ENCODE peak calls at places on chromosomes 13 and 19, in five cellular contexts. One of them, this sample, is unnamed.
A peak's percentile ranks its signal among the peaks of the same experiment; 100 is the strongest.

GRCh38 chr13:30121666-30122065 is 185.7 kb downstream of the KATNAL1 start:
- DNase-seq in pancreas: no peak
- DNase-seq in AG09319: no peak
- DNase-seq in IMR-90: no peak
- DNase-seq in transverse colon: no peak
- DNase-seq in this sample: no peak

GRCh38 chr13:25902946-25903345 is 148.9 kb downstream of the SHISA2 start:
- DNase-seq in AG09319: no peak
- DNase-seq in pancreas: no peak
- DNase-seq in transverse colon: no peak
- DNase-seq in IMR-90: no peak
- DNase-seq in this sample: no peak

GRCh38 chr13:76307157-76307556 is 579.0 kb downstream of the KCTD12 start:
- DNase-seq in AG09319: no peak
- DNase-seq in IMR-90: peak; percentile 79
- DNase-seq in pancreas: no peak
- DNase-seq in transverse colon: no peak
- DNase-seq in this sample: no peak

GRCh38 chr19:47228168-47228936 is 2.6 kb downstream of the BBC3 start:
- DNase-seq in AG09319: no peak
- DNase-seq in pancreas: peak; percentile 70
- DNase-seq in IMR-90: peak; percentile 17
- DNase-seq in transverse colon: peak; percentile 74
- DNase-seq in this sample: peak; percentile 73

GRCh38 chr19:10520652-10521318 is 3.5 kb upstream of the S1PR5 start:
- DNase-seq in IMR-90: no peak
- DNase-seq in AG09319: no peak
- DNase-seq in transverse colon: no peak
- DNase-seq in pancreas: peak; percentile 63
- DNase-seq in this sample: no peak

GRCh38 chr13:29162638-29163037 is 342.5 kb downstream of the MTUS2 start:
- DNase-seq in IMR-90: no peak
- DNase-seq in transverse colon: no peak
- DNase-seq in pancreas: no peak
- DNase-seq in AG09319: no peak
- DNase-seq in this sample: no peak

GRCh38 chr13:73365681-73366080 is 306.9 kb downstream of the KLF5 start:
- DNase-seq in IMR-90: no peak
- DNase-seq in AG09319: no peak
- DNase-seq in pancreas: no peak
- DNase-seq in transverse colon: no peak
- DNase-seq in this sample: no peak

GRCh38 chr13:65866138-65866537 is 1364.0 kb downstream of the PCDH9 start:
- DNase-seq in pancreas: no peak
- DNase-seq in IMR-90: no peak
- DNase-seq in transverse colon: no peak
- DNase-seq in AG09319: no peak
- DNase-seq in this sample: no peak

GRCh38 chr13:72399351-72399750 is 328.1 kb downstream of the MZT1 start:
- DNase-seq in transverse colon: no peak
- DNase-seq in AG09319: no peak
- DNase-seq in pancreas: no peak
- DNase-seq in IMR-90: no peak
- DNase-seq in this sample: no peak

GRCh38 chr13:45879666-45880065 is 28.1 kb upstream of the SIAH3 start:
- DNase-seq in AG09319: no peak
- DNase-seq in IMR-90: no peak
- DNase-seq in pancreas: no peak
- DNase-seq in transverse colon: peak; percentile 10
- DNase-seq in this sample: no peak

GRCh38 chr19:38880882-38881609 is 3.0 kb upstream of the RINL start:
- DNase-seq in transverse colon: no peak
- DNase-seq in AG09319: no peak
- DNase-seq in pancreas: no peak
- DNase-seq in IMR-90: no peak
- DNase-seq in this sample: no peak

GRCh38 chr19:38877781-38878574 is at the start of gene RINL:
- DNase-seq in transverse colon: peak; percentile 71
- DNase-seq in pancreas: no peak
- DNase-seq in AG09319: no peak
- DNase-seq in IMR-90: no peak
- DNase-seq in this sample: no peak

GRCh38 chr19:38880076-38880881 is 2.2 kb upstream of the RINL start:
- DNase-seq in transverse colon: no peak
- DNase-seq in IMR-90: no peak
- DNase-seq in pancreas: no peak
- DNase-seq in AG09319: no peak
- DNase-seq in this sample: no peak

GRCh38 chr19:38879400-38879751 is 1.3 kb upstream of the RINL start:
- DNase-seq in AG09319: no peak
- DNase-seq in transverse colon: no peak
- DNase-seq in IMR-90: no peak
- DNase-seq in pancreas: no peak
- DNase-seq in this sample: no peak

DNA sequence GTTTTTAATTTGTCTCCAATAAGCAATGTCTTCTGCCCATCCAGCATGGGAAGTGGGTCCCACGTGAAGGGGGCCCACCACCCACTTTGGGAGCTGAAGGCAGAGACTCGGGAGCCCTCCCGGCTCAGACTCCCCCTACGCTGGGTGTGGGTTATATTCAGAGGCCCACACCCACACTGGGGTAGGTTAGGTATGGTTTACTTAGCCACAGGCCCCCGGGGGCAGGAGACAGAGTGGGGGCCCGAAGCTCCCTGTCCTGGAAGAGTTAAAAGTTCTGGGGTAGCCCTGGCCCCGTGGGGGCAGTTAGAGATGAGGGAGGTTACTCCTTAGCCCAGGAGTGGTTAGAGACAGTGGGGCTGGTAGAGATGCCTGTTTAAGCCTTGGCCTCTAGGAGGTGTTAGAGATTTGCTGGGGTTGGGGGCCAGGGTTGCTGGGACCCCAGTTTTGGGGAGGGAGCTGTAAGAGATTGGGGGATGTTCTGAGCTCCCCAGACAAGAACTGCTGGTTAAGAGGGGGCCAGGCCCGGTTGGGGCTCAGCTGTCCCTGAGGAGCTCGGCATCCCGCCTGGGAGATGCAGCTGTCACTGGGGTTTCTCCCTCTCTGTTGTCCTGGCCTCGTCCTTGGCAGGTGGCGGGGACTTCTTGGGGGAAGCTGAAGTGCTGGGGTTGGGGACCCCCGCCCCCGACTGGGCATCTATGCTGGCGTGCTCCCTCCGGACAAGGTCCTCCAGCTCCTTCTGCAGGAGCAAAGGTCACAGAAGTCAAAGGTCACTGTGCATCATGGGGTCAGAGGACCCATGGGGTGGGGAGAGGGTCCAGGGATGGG is 712 bp upstream of the RINL start:
- DNase-seq in pancreas: no peak
- DNase-seq in transverse colon: no peak
- DNase-seq in AG09319: no peak
- DNase-seq in IMR-90: no peak
- DNase-seq in this sample: no peak
- TF ChIP-seq CTCF in pancreas: no peak
- TF ChIP-seq CTCF in transverse colon: no peak
- TF ChIP-seq CTCF in AG09319: no peak
- TF ChIP-seq CTCF in IMR-90: no peak
- TF ChIP-seq CTCF in this sample: no peak

DNA sequence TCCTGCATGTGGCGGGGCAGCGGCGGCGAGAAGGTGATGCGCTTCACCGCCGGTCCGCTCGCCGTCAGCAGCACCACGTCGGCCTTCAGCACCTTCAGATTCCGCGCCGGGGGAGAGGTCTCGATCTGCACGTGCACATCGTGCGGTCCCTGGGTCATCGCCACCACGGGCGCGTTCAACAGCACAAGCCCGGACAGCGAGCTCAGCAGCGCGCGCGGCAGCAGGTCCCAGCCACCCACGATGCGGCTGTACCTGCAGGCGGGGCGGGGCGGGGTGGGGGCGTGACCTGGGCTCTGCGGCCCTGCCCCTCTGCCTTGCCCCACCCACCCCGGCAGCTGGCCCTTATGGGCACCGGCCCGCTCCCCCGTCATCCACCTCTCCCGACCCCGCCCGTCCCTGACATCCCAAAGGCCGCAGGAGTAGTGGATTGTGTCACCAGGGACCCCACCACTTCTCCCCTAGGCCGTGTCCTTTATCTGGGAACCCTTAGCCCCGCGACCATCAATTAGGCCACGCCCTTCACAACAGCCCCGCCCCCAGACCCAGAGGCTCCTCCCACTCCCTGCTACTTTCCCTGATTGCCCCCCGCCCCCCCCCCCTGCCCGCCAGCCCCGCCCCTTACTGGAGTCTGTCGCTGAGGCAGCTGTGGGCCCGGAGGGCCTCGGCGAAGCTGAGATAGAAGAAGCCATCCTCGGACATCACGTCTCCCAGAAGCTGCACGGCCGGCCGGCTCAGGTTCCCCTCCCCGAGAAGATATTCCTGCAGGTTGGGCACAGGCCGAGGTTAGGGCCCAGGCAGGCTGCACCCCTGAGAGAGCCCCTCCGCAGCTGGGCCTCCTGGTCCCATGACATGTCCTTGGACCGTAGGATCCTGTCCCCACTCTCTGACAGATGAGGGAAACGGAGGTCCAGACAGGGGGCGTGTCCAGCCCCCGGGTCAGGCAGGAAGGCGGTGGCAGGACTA is 6.1 kb downstream of the IL4I1 start:
- DNase-seq in pancreas: peak; percentile 69
- DNase-seq in AG09319: no peak
- DNase-seq in transverse colon: peak; percentile 67
- DNase-seq in IMR-90: no peak
- DNase-seq in this sample: no peak
- TF ChIP-seq CTCF in pancreas: no peak
- TF ChIP-seq CTCF in AG09319: no peak
- TF ChIP-seq CTCF in transverse colon: no peak
- TF ChIP-seq CTCF in IMR-90: no peak
- TF ChIP-seq CTCF in this sample: peak; percentile 33

GRCh38 chr13:42155251-42155650 is 106.8 kb downstream of the DGKH start:
- DNase-seq in IMR-90: no peak
- DNase-seq in transverse colon: no peak
- DNase-seq in AG09319: no peak
- DNase-seq in pancreas: no peak
- DNase-seq in this sample: no peak
- TF ChIP-seq CTCF in IMR-90: no peak
- TF ChIP-seq CTCF in transverse colon: no peak
- TF ChIP-seq CTCF in AG09319: no peak
- TF ChIP-seq CTCF in pancreas: no peak
- TF ChIP-seq CTCF in this sample: no peak

GRCh38 chr13:102401755-102402154 is at the start of gene FGF14:
- DNase-seq in transverse colon: no peak
- DNase-seq in AG09319: no peak
- DNase-seq in IMR-90: no peak
- DNase-seq in pancreas: no peak
- DNase-seq in this sample: no peak

GRCh38 chr13:102401305-102401704 is 543 bp downstream of the FGF14 start:
- DNase-seq in AG09319: no peak
- DNase-seq in pancreas: no peak
- DNase-seq in transverse colon: no peak
- DNase-seq in IMR-90: no peak
- DNase-seq in this sample: no peak

GRCh38 chr13:102402292-102402691 is 444 bp upstream of the FGF14 start:
- DNase-seq in pancreas: peak; percentile 29
- DNase-seq in AG09319: no peak
- DNase-seq in transverse colon: peak; percentile 12
- DNase-seq in IMR-90: peak; percentile 39
- DNase-seq in this sample: no peak

GRCh38 chr13:102400619-102401125 is 1.2 kb downstream of the FGF14 start:
- DNase-seq in pancreas: peak; percentile 27
- DNase-seq in AG09319: no peak
- DNase-seq in transverse colon: no peak
- DNase-seq in IMR-90: no peak
- DNase-seq in this sample: no peak

DNA sequence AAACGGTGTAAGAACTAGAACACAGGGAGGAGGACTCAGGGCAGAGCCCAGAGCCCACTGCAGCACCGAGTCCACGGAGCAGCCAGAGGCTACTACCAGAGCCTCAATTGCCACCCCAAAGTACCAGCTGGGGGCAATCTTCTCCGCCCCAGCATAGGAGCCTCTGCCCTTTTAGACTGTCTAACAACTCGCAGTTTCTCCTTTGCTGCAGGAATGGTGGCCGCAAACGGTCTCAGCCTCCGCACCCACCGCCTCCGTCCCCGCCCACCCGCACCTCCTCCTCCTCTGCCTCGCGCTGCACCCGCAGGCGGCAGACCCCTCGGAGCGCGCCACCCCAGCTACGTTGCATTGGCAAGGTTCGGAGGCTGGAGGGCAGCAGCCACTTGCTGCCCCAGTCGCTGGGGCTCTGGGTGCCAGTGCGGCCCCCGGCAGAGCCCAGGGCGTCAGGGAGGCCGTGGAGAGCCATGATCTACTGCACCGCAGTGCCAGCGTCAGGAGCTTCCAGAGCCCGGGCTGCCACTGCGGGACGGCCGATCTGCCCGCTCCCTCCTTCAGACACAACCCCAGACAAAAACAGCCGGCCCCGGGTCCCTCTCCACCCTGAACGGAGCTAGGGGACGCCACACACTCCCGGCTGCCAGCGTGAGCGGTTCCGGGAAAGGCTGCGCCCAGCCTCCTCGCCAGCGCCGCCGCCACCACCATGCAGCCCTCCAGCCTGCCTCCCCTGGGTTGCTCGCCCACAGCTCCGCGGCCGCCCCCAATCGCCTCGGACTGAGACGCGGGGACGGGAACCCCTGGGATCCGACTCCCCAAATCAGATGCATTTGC is 1.8 kb downstream of the FGF14 start:
- DNase-seq in AG09319: no peak
- DNase-seq in pancreas: peak; percentile 34
- DNase-seq in IMR-90: no peak
- DNase-seq in transverse colon: peak; percentile 9
- DNase-seq in this sample: no peak
- TF ChIP-seq CTCF in AG09319: peak; percentile 20
- TF ChIP-seq CTCF in pancreas: no peak
- TF ChIP-seq CTCF in IMR-90: no peak
- TF ChIP-seq CTCF in transverse colon: no peak
- TF ChIP-seq CTCF in this sample: no peak

GRCh38 chr19:28400953-28401671 is 811.8 kb downstream of the UQCRFS1 start:
- DNase-seq in pancreas: no peak
- DNase-seq in transverse colon: no peak
- DNase-seq in AG09319: no peak
- DNase-seq in IMR-90: no peak
- DNase-seq in this sample: no peak
- TF ChIP-seq CTCF in pancreas: no peak
- TF ChIP-seq CTCF in transverse colon: no peak
- TF ChIP-seq CTCF in AG09319: no peak
- TF ChIP-seq CTCF in IMR-90: no peak
- TF ChIP-seq CTCF in this sample: no peak

DNA sequence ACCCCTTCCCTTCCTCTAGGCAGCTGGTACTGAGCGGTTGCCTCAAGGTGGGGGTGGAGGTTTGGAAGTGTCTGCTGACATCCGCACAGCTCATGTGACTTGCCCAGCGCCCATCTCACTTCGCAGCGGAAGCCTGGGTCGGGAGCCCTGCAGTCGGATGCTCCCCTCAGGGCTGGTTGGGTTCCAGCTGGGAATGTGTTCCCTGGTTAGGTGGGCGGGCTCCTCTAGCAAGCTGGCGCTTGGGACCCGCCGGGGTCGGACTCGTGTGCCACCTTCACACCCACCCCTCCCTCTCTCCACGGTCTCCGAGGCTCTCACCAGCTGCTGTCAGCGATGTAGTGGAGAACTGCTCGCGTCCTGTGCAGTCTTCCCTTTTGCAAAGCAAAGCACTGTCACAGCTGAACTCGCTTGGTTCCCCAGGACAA is 10.2 kb downstream of the PPP1R37 start:
- DNase-seq in AG09319: no peak
- DNase-seq in IMR-90: no peak
- DNase-seq in transverse colon: no peak
- DNase-seq in pancreas: no peak
- DNase-seq in this sample: no peak
- TF ChIP-seq CTCF in AG09319: no peak
- TF ChIP-seq CTCF in IMR-90: no peak
- TF ChIP-seq CTCF in transverse colon: no peak
- TF ChIP-seq CTCF in pancreas: no peak
- TF ChIP-seq CTCF in this sample: no peak